ENCODE peak calls at places on chromosomes 6 and 20, in ten cellular contexts. One of them, this sample, is unnamed.

GRCh38 chr20:8854566-8854965 is 214.3 kb upstream of the PLCB4 start:
- DNase-seq in D721Med: no peak
- DNase-seq in AML-193: no peak
- DNase-seq in mucosa of gallbladder: peak; percentile 45
- DNase-seq in DMS 273 treated with DMSO at 0.1 percent for 48 hours: no peak
- DNase-seq in effector CD4-positive, alpha-beta T cell: no peak
- DNase-seq in fibroblast of lung: peak; percentile 72
- DNase-seq in stimulated activated CD8-positive, alpha-beta memory T cell treated with anti-CD3 and anti-CD28 coated beads, Interleukin-2, amount 100 ng/mL, for 1 hour: no peak
- DNase-seq in Kasumi-1: no peak
- DNase-seq in activated CD8-positive, alpha-beta memory T cell treated with anti-CD3 and anti-CD28 coated beads for 48 hours: no peak
- DNase-seq in this sample: no peak

GRCh38 chr20:44328428-44328827 is 8.4 kb upstream of the R3HDML start:
- DNase-seq in D721Med: no peak
- DNase-seq in AML-193: no peak
- DNase-seq in mucosa of gallbladder: no peak
- DNase-seq in DMS 273 treated with DMSO at 0.1 percent for 48 hours: no peak
- DNase-seq in effector CD4-positive, alpha-beta T cell: no peak
- DNase-seq in fibroblast of lung: no peak
- DNase-seq in stimulated activated CD8-positive, alpha-beta memory T cell treated with anti-CD3 and anti-CD28 coated beads, Interleukin-2, amount 100 ng/mL, for 1 hour: no peak
- DNase-seq in Kasumi-1: no peak
- DNase-seq in activated CD8-positive, alpha-beta memory T cell treated with anti-CD3 and anti-CD28 coated beads for 48 hours: no peak
- DNase-seq in this sample: no peak

GRCh38 chr20:38073307-38074010 is 39.9 kb downstream of the RPRD1B start:
- DNase-seq in D721Med: no peak
- DNase-seq in AML-193: peak; percentile 51
- DNase-seq in mucosa of gallbladder: peak; percentile 66
- DNase-seq in DMS 273 treated with DMSO at 0.1 percent for 48 hours: peak; percentile 62
- DNase-seq in effector CD4-positive, alpha-beta T cell: peak; percentile 11
- DNase-seq in fibroblast of lung: peak; percentile 99
- DNase-seq in stimulated activated CD8-positive, alpha-beta memory T cell treated with anti-CD3 and anti-CD28 coated beads, Interleukin-2, amount 100 ng/mL, for 1 hour: no peak
- DNase-seq in Kasumi-1: peak; percentile 82
- DNase-seq in activated CD8-positive, alpha-beta memory T cell treated with anti-CD3 and anti-CD28 coated beads for 48 hours: no peak
- DNase-seq in this sample: no peak

GRCh38 chr6:1306133-1306532 is 5.8 kb upstream of the FOXQ1 start:
- DNase-seq in D721Med: no peak
- DNase-seq in AML-193: no peak
- DNase-seq in mucosa of gallbladder: no peak
- DNase-seq in DMS 273 treated with DMSO at 0.1 percent for 48 hours: no peak
- DNase-seq in effector CD4-positive, alpha-beta T cell: no peak
- DNase-seq in fibroblast of lung: no peak
- DNase-seq in stimulated activated CD8-positive, alpha-beta memory T cell treated with anti-CD3 and anti-CD28 coated beads, Interleukin-2, amount 100 ng/mL, for 1 hour: no peak
- DNase-seq in Kasumi-1: no peak
- DNase-seq in activated CD8-positive, alpha-beta memory T cell treated with anti-CD3 and anti-CD28 coated beads for 48 hours: no peak
- DNase-seq in this sample: no peak

GRCh38 chr20:40494238-40494637 is 194.8 kb downstream of the MAFB start:
- DNase-seq in D721Med: no peak
- DNase-seq in AML-193: peak; percentile 60
- DNase-seq in mucosa of gallbladder: peak; percentile 39
- DNase-seq in DMS 273 treated with DMSO at 0.1 percent for 48 hours: no peak
- DNase-seq in effector CD4-positive, alpha-beta T cell: no peak
- DNase-seq in fibroblast of lung: no peak
- DNase-seq in stimulated activated CD8-positive, alpha-beta memory T cell treated with anti-CD3 and anti-CD28 coated beads, Interleukin-2, amount 100 ng/mL, for 1 hour: no peak
- DNase-seq in Kasumi-1: no peak
- DNase-seq in activated CD8-positive, alpha-beta memory T cell treated with anti-CD3 and anti-CD28 coated beads for 48 hours: no peak
- DNase-seq in this sample: peak; percentile 87

GRCh38 chr20:4135385-4136077 is 120.2 kb upstream of the RNF24 start:
- DNase-seq in D721Med: no peak
- DNase-seq in AML-193: no peak
- DNase-seq in mucosa of gallbladder: peak; percentile 80
- DNase-seq in DMS 273 treated with DMSO at 0.1 percent for 48 hours: no peak
- DNase-seq in effector CD4-positive, alpha-beta T cell: no peak
- DNase-seq in fibroblast of lung: peak; percentile 97
- DNase-seq in stimulated activated CD8-positive, alpha-beta memory T cell treated with anti-CD3 and anti-CD28 coated beads, Interleukin-2, amount 100 ng/mL, for 1 hour: no peak
- DNase-seq in Kasumi-1: no peak
- DNase-seq in activated CD8-positive, alpha-beta memory T cell treated with anti-CD3 and anti-CD28 coated beads for 48 hours: no peak
- DNase-seq in this sample: peak; percentile 23

GRCh38 chr6:37696220-37696840 is 1.4 kb downstream of the MDGA1 start:
- DNase-seq in D721Med: no peak
- DNase-seq in AML-193: no peak
- DNase-seq in mucosa of gallbladder: no peak
- DNase-seq in DMS 273 treated with DMSO at 0.1 percent for 48 hours: no peak
- DNase-seq in effector CD4-positive, alpha-beta T cell: peak; percentile 18
- DNase-seq in fibroblast of lung: peak; percentile 42
- DNase-seq in stimulated activated CD8-positive, alpha-beta memory T cell treated with anti-CD3 and anti-CD28 coated beads, Interleukin-2, amount 100 ng/mL, for 1 hour: no peak
- DNase-seq in Kasumi-1: no peak
- DNase-seq in activated CD8-positive, alpha-beta memory T cell treated with anti-CD3 and anti-CD28 coated beads for 48 hours: no peak
- DNase-seq in this sample: no peak

GRCh38 chr6:117555262-117555849 is 47.0 kb downstream of the GOPC start:
- DNase-seq in D721Med: no peak
- DNase-seq in AML-193: no peak
- DNase-seq in mucosa of gallbladder: no peak
- DNase-seq in DMS 273 treated with DMSO at 0.1 percent for 48 hours: no peak
- DNase-seq in effector CD4-positive, alpha-beta T cell: no peak
- DNase-seq in fibroblast of lung: no peak
- DNase-seq in stimulated activated CD8-positive, alpha-beta memory T cell treated with anti-CD3 and anti-CD28 coated beads, Interleukin-2, amount 100 ng/mL, for 1 hour: no peak
- DNase-seq in Kasumi-1: no peak
- DNase-seq in activated CD8-positive, alpha-beta memory T cell treated with anti-CD3 and anti-CD28 coated beads for 48 hours: no peak
- DNase-seq in this sample: no peak

GRCh38 chr20:2042400-2042799 is 48.5 kb upstream of the PDYN start:
- DNase-seq in D721Med: no peak
- DNase-seq in AML-193: no peak
- DNase-seq in mucosa of gallbladder: no peak
- DNase-seq in DMS 273 treated with DMSO at 0.1 percent for 48 hours: no peak
- DNase-seq in effector CD4-positive, alpha-beta T cell: no peak
- DNase-seq in fibroblast of lung: peak; percentile 1
- DNase-seq in stimulated activated CD8-positive, alpha-beta memory T cell treated with anti-CD3 and anti-CD28 coated beads, Interleukin-2, amount 100 ng/mL, for 1 hour: no peak
- DNase-seq in Kasumi-1: no peak
- DNase-seq in activated CD8-positive, alpha-beta memory T cell treated with anti-CD3 and anti-CD28 coated beads for 48 hours: no peak
- DNase-seq in this sample: peak; percentile 12

GRCh38 chr6:31007694-31008093 is 2.6 kb upstream of the MUC22 start:
- DNase-seq in D721Med: no peak
- DNase-seq in AML-193: no peak
- DNase-seq in mucosa of gallbladder: no peak
- DNase-seq in DMS 273 treated with DMSO at 0.1 percent for 48 hours: no peak
- DNase-seq in effector CD4-positive, alpha-beta T cell: no peak
- DNase-seq in fibroblast of lung: peak; percentile 65
- DNase-seq in stimulated activated CD8-positive, alpha-beta memory T cell treated with anti-CD3 and anti-CD28 coated beads, Interleukin-2, amount 100 ng/mL, for 1 hour: no peak
- DNase-seq in Kasumi-1: no peak
- DNase-seq in activated CD8-positive, alpha-beta memory T cell treated with anti-CD3 and anti-CD28 coated beads for 48 hours: no peak
- DNase-seq in this sample: no peak

GRCh38 chr6:87730310-87730709 is 28.3 kb upstream of the AKIRIN2 start:
- DNase-seq in D721Med: no peak
- DNase-seq in AML-193: peak; percentile 35
- DNase-seq in mucosa of gallbladder: peak; percentile 58
- DNase-seq in DMS 273 treated with DMSO at 0.1 percent for 48 hours: no peak
- DNase-seq in effector CD4-positive, alpha-beta T cell: no peak
- DNase-seq in fibroblast of lung: no peak
- DNase-seq in stimulated activated CD8-positive, alpha-beta memory T cell treated with anti-CD3 and anti-CD28 coated beads, Interleukin-2, amount 100 ng/mL, for 1 hour: no peak
- DNase-seq in Kasumi-1: peak; percentile 64
- DNase-seq in activated CD8-positive, alpha-beta memory T cell treated with anti-CD3 and anti-CD28 coated beads for 48 hours: no peak
- DNase-seq in this sample: peak; percentile 49

GRCh38 chr6:26195924-26196845 is 109.0 kb downstream of the HFE start:
- DNase-seq in D721Med: no peak
- DNase-seq in AML-193: no peak
- DNase-seq in mucosa of gallbladder: no peak
- DNase-seq in DMS 273 treated with DMSO at 0.1 percent for 48 hours: no peak
- DNase-seq in effector CD4-positive, alpha-beta T cell: no peak
- DNase-seq in fibroblast of lung: peak; percentile 34
- DNase-seq in stimulated activated CD8-positive, alpha-beta memory T cell treated with anti-CD3 and anti-CD28 coated beads, Interleukin-2, amount 100 ng/mL, for 1 hour: no peak
- DNase-seq in Kasumi-1: peak; percentile 32
- DNase-seq in activated CD8-positive, alpha-beta memory T cell treated with anti-CD3 and anti-CD28 coated beads for 48 hours: no peak
- DNase-seq in this sample: peak; percentile 49

GRCh38 chr6:7615611-7616383 is 25.8 kb downstream of the SNRNP48 start:
- DNase-seq in D721Med: no peak
- DNase-seq in AML-193: peak; percentile 60
- DNase-seq in mucosa of gallbladder: peak; percentile 52
- DNase-seq in DMS 273 treated with DMSO at 0.1 percent for 48 hours: peak; percentile 8
- DNase-seq in effector CD4-positive, alpha-beta T cell: peak; percentile 16
- DNase-seq in fibroblast of lung: peak; percentile 69
- DNase-seq in stimulated activated CD8-positive, alpha-beta memory T cell treated with anti-CD3 and anti-CD28 coated beads, Interleukin-2, amount 100 ng/mL, for 1 hour: no peak
- DNase-seq in Kasumi-1: peak; percentile 70
- DNase-seq in activated CD8-positive, alpha-beta memory T cell treated with anti-CD3 and anti-CD28 coated beads for 48 hours: no peak
- DNase-seq in this sample: peak; percentile 41

GRCh38 chr6:154506108-154506507 is 4.4 kb downstream of the CNKSR3 start:
- DNase-seq in D721Med: no peak
- DNase-seq in AML-193: no peak
- DNase-seq in mucosa of gallbladder: no peak
- DNase-seq in DMS 273 treated with DMSO at 0.1 percent for 48 hours: no peak
- DNase-seq in effector CD4-positive, alpha-beta T cell: no peak
- DNase-seq in fibroblast of lung: no peak
- DNase-seq in stimulated activated CD8-positive, alpha-beta memory T cell treated with anti-CD3 and anti-CD28 coated beads, Interleukin-2, amount 100 ng/mL, for 1 hour: no peak
- DNase-seq in Kasumi-1: no peak
- DNase-seq in activated CD8-positive, alpha-beta memory T cell treated with anti-CD3 and anti-CD28 coated beads for 48 hours: no peak
- DNase-seq in this sample: no peak

GRCh38 chr6:73586416-73586974 is 65.7 kb upstream of the EEF1A1 start:
- DNase-seq in D721Med: no peak
- DNase-seq in AML-193: peak; percentile 30
- DNase-seq in mucosa of gallbladder: peak; percentile 28
- DNase-seq in DMS 273 treated with DMSO at 0.1 percent for 48 hours: no peak
- DNase-seq in effector CD4-positive, alpha-beta T cell: no peak
- DNase-seq in fibroblast of lung: peak; percentile 63
- DNase-seq in stimulated activated CD8-positive, alpha-beta memory T cell treated with anti-CD3 and anti-CD28 coated beads, Interleukin-2, amount 100 ng/mL, for 1 hour: no peak
- DNase-seq in Kasumi-1: no peak
- DNase-seq in activated CD8-positive, alpha-beta memory T cell treated with anti-CD3 and anti-CD28 coated beads for 48 hours: no peak
- DNase-seq in this sample: no peak

GRCh38 chr6:128057541-128058335 is 156.9 kb upstream of the THEMIS start:
- DNase-seq in D721Med: no peak
- DNase-seq in AML-193: no peak
- DNase-seq in mucosa of gallbladder: no peak
- DNase-seq in DMS 273 treated with DMSO at 0.1 percent for 48 hours: no peak
- DNase-seq in effector CD4-positive, alpha-beta T cell: no peak
- DNase-seq in fibroblast of lung: peak; percentile 47
- DNase-seq in stimulated activated CD8-positive, alpha-beta memory T cell treated with anti-CD3 and anti-CD28 coated beads, Interleukin-2, amount 100 ng/mL, for 1 hour: no peak
- DNase-seq in Kasumi-1: no peak
- DNase-seq in activated CD8-positive, alpha-beta memory T cell treated with anti-CD3 and anti-CD28 coated beads for 48 hours: no peak
- DNase-seq in this sample: no peak

GRCh38 chr6:113281014-113281810 is 575.9 kb upstream of the MARCKS start:
- DNase-seq in D721Med: no peak
- DNase-seq in AML-193: no peak
- DNase-seq in mucosa of gallbladder: no peak
- DNase-seq in DMS 273 treated with DMSO at 0.1 percent for 48 hours: no peak
- DNase-seq in effector CD4-positive, alpha-beta T cell: no peak
- DNase-seq in fibroblast of lung: peak; percentile 26
- DNase-seq in stimulated activated CD8-positive, alpha-beta memory T cell treated with anti-CD3 and anti-CD28 coated beads, Interleukin-2, amount 100 ng/mL, for 1 hour: no peak
- DNase-seq in Kasumi-1: no peak
- DNase-seq in activated CD8-positive, alpha-beta memory T cell treated with anti-CD3 and anti-CD28 coated beads for 48 hours: no peak
- DNase-seq in this sample: no peak

GRCh38 chr6:6474170-6474920 is 114.2 kb upstream of the LY86 start:
- DNase-seq in D721Med: no peak
- DNase-seq in AML-193: no peak
- DNase-seq in mucosa of gallbladder: no peak
- DNase-seq in DMS 273 treated with DMSO at 0.1 percent for 48 hours: no peak
- DNase-seq in effector CD4-positive, alpha-beta T cell: no peak
- DNase-seq in fibroblast of lung: no peak
- DNase-seq in stimulated activated CD8-positive, alpha-beta memory T cell treated with anti-CD3 and anti-CD28 coated beads, Interleukin-2, amount 100 ng/mL, for 1 hour: no peak
- DNase-seq in Kasumi-1: no peak
- DNase-seq in activated CD8-positive, alpha-beta memory T cell treated with anti-CD3 and anti-CD28 coated beads for 48 hours: no peak
- DNase-seq in this sample: no peak

GRCh38 chr6:139308936-139309603 is 17.3 kb upstream of the TXLNB start:
- DNase-seq in D721Med: no peak
- DNase-seq in AML-193: no peak
- DNase-seq in mucosa of gallbladder: peak; percentile 32
- DNase-seq in DMS 273 treated with DMSO at 0.1 percent for 48 hours: no peak
- DNase-seq in effector CD4-positive, alpha-beta T cell: no peak
- DNase-seq in fibroblast of lung: peak; percentile 82
- DNase-seq in stimulated activated CD8-positive, alpha-beta memory T cell treated with anti-CD3 and anti-CD28 coated beads, Interleukin-2, amount 100 ng/mL, for 1 hour: no peak
- DNase-seq in Kasumi-1: no peak
- DNase-seq in activated CD8-positive, alpha-beta memory T cell treated with anti-CD3 and anti-CD28 coated beads for 48 hours: no peak
- DNase-seq in this sample: peak; percentile 10

GRCh38 chr6:20266851-20267608 is 54.8 kb upstream of the MBOAT1 start:
- DNase-seq in D721Med: no peak
- DNase-seq in AML-193: no peak
- DNase-seq in mucosa of gallbladder: no peak
- DNase-seq in DMS 273 treated with DMSO at 0.1 percent for 48 hours: no peak
- DNase-seq in effector CD4-positive, alpha-beta T cell: no peak
- DNase-seq in fibroblast of lung: no peak
- DNase-seq in stimulated activated CD8-positive, alpha-beta memory T cell treated with anti-CD3 and anti-CD28 coated beads, Interleukin-2, amount 100 ng/mL, for 1 hour: no peak
- DNase-seq in Kasumi-1: no peak
- DNase-seq in activated CD8-positive, alpha-beta memory T cell treated with anti-CD3 and anti-CD28 coated beads for 48 hours: no peak
- DNase-seq in this sample: peak; percentile 78

GRCh38 chr20:25020345-25020744 is 27.8 kb upstream of the APMAP start:
- DNase-seq in D721Med: no peak
- DNase-seq in AML-193: no peak
- DNase-seq in mucosa of gallbladder: no peak
- DNase-seq in DMS 273 treated with DMSO at 0.1 percent for 48 hours: no peak
- DNase-seq in effector CD4-positive, alpha-beta T cell: no peak
- DNase-seq in fibroblast of lung: no peak
- DNase-seq in stimulated activated CD8-positive, alpha-beta memory T cell treated with anti-CD3 and anti-CD28 coated beads, Interleukin-2, amount 100 ng/mL, for 1 hour: no peak
- DNase-seq in Kasumi-1: no peak
- DNase-seq in activated CD8-positive, alpha-beta memory T cell treated with anti-CD3 and anti-CD28 coated beads for 48 hours: no peak
- DNase-seq in this sample: no peak

GRCh38 chr6:24385536-24386269 is 17.0 kb upstream of the MRS2 start:
- DNase-seq in D721Med: no peak
- DNase-seq in AML-193: no peak
- DNase-seq in mucosa of gallbladder: peak; percentile 20
- DNase-seq in DMS 273 treated with DMSO at 0.1 percent for 48 hours: no peak
- DNase-seq in effector CD4-positive, alpha-beta T cell: no peak
- DNase-seq in fibroblast of lung: no peak
- DNase-seq in stimulated activated CD8-positive, alpha-beta memory T cell treated with anti-CD3 and anti-CD28 coated beads, Interleukin-2, amount 100 ng/mL, for 1 hour: no peak
- DNase-seq in Kasumi-1: no peak
- DNase-seq in activated CD8-positive, alpha-beta memory T cell treated with anti-CD3 and anti-CD28 coated beads for 48 hours: no peak
- DNase-seq in this sample: no peak

GRCh38 chr6:169619650-169620049 is 82.2 kb downstream of the WDR27 start:
- DNase-seq in D721Med: no peak
- DNase-seq in AML-193: no peak
- DNase-seq in mucosa of gallbladder: no peak
- DNase-seq in DMS 273 treated with DMSO at 0.1 percent for 48 hours: no peak
- DNase-seq in effector CD4-positive, alpha-beta T cell: no peak
- DNase-seq in fibroblast of lung: peak; percentile 14
- DNase-seq in stimulated activated CD8-positive, alpha-beta memory T cell treated with anti-CD3 and anti-CD28 coated beads, Interleukin-2, amount 100 ng/mL, for 1 hour: no peak
- DNase-seq in Kasumi-1: no peak
- DNase-seq in activated CD8-positive, alpha-beta memory T cell treated with anti-CD3 and anti-CD28 coated beads for 48 hours: no peak
- DNase-seq in this sample: no peak

GRCh38 chr6:148888853-148889252 is 142.0 kb downstream of the UST start:
- DNase-seq in D721Med: no peak
- DNase-seq in AML-193: no peak
- DNase-seq in mucosa of gallbladder: no peak
- DNase-seq in DMS 273 treated with DMSO at 0.1 percent for 48 hours: no peak
- DNase-seq in effector CD4-positive, alpha-beta T cell: no peak
- DNase-seq in fibroblast of lung: no peak
- DNase-seq in stimulated activated CD8-positive, alpha-beta memory T cell treated with anti-CD3 and anti-CD28 coated beads, Interleukin-2, amount 100 ng/mL, for 1 hour: no peak
- DNase-seq in Kasumi-1: no peak
- DNase-seq in activated CD8-positive, alpha-beta memory T cell treated with anti-CD3 and anti-CD28 coated beads for 48 hours: no peak
- DNase-seq in this sample: no peak

GRCh38 chr20:1469306-1469905 is 2.8 kb upstream of the NSFL1C start:
- DNase-seq in D721Med: no peak
- DNase-seq in AML-193: no peak
- DNase-seq in mucosa of gallbladder: no peak
- DNase-seq in DMS 273 treated with DMSO at 0.1 percent for 48 hours: no peak
- DNase-seq in effector CD4-positive, alpha-beta T cell: no peak
- DNase-seq in fibroblast of lung: no peak
- DNase-seq in stimulated activated CD8-positive, alpha-beta memory T cell treated with anti-CD3 and anti-CD28 coated beads, Interleukin-2, amount 100 ng/mL, for 1 hour: no peak
- DNase-seq in Kasumi-1: no peak
- DNase-seq in activated CD8-positive, alpha-beta memory T cell treated with anti-CD3 and anti-CD28 coated beads for 48 hours: no peak
- DNase-seq in this sample: no peak

GRCh38 chr6:134683783-134684765 is 265.8 kb downstream of the ALDH8A1 start:
- DNase-seq in D721Med: no peak
- DNase-seq in AML-193: no peak
- DNase-seq in mucosa of gallbladder: no peak
- DNase-seq in DMS 273 treated with DMSO at 0.1 percent for 48 hours: no peak
- DNase-seq in effector CD4-positive, alpha-beta T cell: no peak
- DNase-seq in fibroblast of lung: peak; percentile 75
- DNase-seq in stimulated activated CD8-positive, alpha-beta memory T cell treated with anti-CD3 and anti-CD28 coated beads, Interleukin-2, amount 100 ng/mL, for 1 hour: no peak
- DNase-seq in Kasumi-1: no peak
- DNase-seq in activated CD8-positive, alpha-beta memory T cell treated with anti-CD3 and anti-CD28 coated beads for 48 hours: no peak
- DNase-seq in this sample: no peak

GRCh38 chr6:88749849-88750248 is 213.6 kb downstream of the RNGTT start:
- DNase-seq in D721Med: no peak
- DNase-seq in AML-193: no peak
- DNase-seq in mucosa of gallbladder: no peak
- DNase-seq in DMS 273 treated with DMSO at 0.1 percent for 48 hours: no peak
- DNase-seq in effector CD4-positive, alpha-beta T cell: no peak
- DNase-seq in fibroblast of lung: no peak
- DNase-seq in stimulated activated CD8-positive, alpha-beta memory T cell treated with anti-CD3 and anti-CD28 coated beads, Interleukin-2, amount 100 ng/mL, for 1 hour: no peak
- DNase-seq in Kasumi-1: no peak
- DNase-seq in activated CD8-positive, alpha-beta memory T cell treated with anti-CD3 and anti-CD28 coated beads for 48 hours: no peak
- DNase-seq in this sample: no peak

GRCh38 chr6:16249971-16250370 is 11.6 kb downstream of the GMPR start:
- DNase-seq in D721Med: no peak
- DNase-seq in AML-193: no peak
- DNase-seq in mucosa of gallbladder: no peak
- DNase-seq in DMS 273 treated with DMSO at 0.1 percent for 48 hours: no peak
- DNase-seq in effector CD4-positive, alpha-beta T cell: no peak
- DNase-seq in fibroblast of lung: no peak
- DNase-seq in stimulated activated CD8-positive, alpha-beta memory T cell treated with anti-CD3 and anti-CD28 coated beads, Interleukin-2, amount 100 ng/mL, for 1 hour: no peak
- DNase-seq in Kasumi-1: no peak
- DNase-seq in activated CD8-positive, alpha-beta memory T cell treated with anti-CD3 and anti-CD28 coated beads for 48 hours: no peak
- DNase-seq in this sample: no peak